ENCODE peak calls at places on chromosomes 7 and 10, in seven cellular contexts. One of them, this sample, is unnamed.

GRCh38 chr10:47378606-47379444 is 5.3 kb downstream of the ZNF488 start:
- DNase-seq in transverse colon: no peak
- DNase-seq in RWPE1: no peak
- DNase-seq in dorsolateral prefrontal cortex: no peak
- DNase-seq in astrocyte of the spinal cord: no peak
- DNase-seq in stomach: no peak
- DNase-seq in B cell: no peak
- DNase-seq in this sample: no peak

GRCh38 chr10:77446700-77447099 is 190.9 kb downstream of the KCNMA1 start:
- DNase-seq in stomach: no peak
- DNase-seq in astrocyte of the spinal cord: no peak
- DNase-seq in transverse colon: no peak
- DNase-seq in RWPE1: no peak
- DNase-seq in B cell: no peak
- DNase-seq in dorsolateral prefrontal cortex: no peak
- DNase-seq in this sample: no peak

GRCh38 chr7:66790219-66790618 is 49.7 kb downstream of the RABGEF1 start:
- DNase-seq in astrocyte of the spinal cord: no peak
- DNase-seq in dorsolateral prefrontal cortex: no peak
- DNase-seq in transverse colon: no peak
- DNase-seq in stomach: no peak
- DNase-seq in B cell: no peak
- DNase-seq in RWPE1: no peak
- DNase-seq in this sample: peak; percentile 15

GRCh38 chr10:114911052-114911697 is 26.8 kb upstream of the TRUB1 start:
- DNase-seq in astrocyte of the spinal cord: no peak
- DNase-seq in transverse colon: no peak
- DNase-seq in B cell: no peak
- DNase-seq in stomach: no peak
- DNase-seq in RWPE1: no peak
- DNase-seq in dorsolateral prefrontal cortex: no peak
- DNase-seq in this sample: no peak

GRCh38 chr10:4947039-4947634 is 16.1 kb upstream of the AKR1C1 start:
- DNase-seq in B cell: no peak
- DNase-seq in astrocyte of the spinal cord: peak; percentile 30
- DNase-seq in RWPE1: no peak
- DNase-seq in transverse colon: no peak
- DNase-seq in stomach: no peak
- DNase-seq in dorsolateral prefrontal cortex: no peak
- DNase-seq in this sample: peak; percentile 61

GRCh38 chr10:89163265-89163995 is 43.7 kb downstream of the CH25H start:
- DNase-seq in astrocyte of the spinal cord: no peak
- DNase-seq in stomach: peak; percentile 27
- DNase-seq in dorsolateral prefrontal cortex: peak; percentile 49
- DNase-seq in transverse colon: peak; percentile 41
- DNase-seq in RWPE1: peak; percentile 11
- DNase-seq in B cell: no peak
- DNase-seq in this sample: peak; percentile 77

GRCh38 chr7:76191783-76192240 is 9.9 kb upstream of the SRRM3 start:
- DNase-seq in stomach: no peak
- DNase-seq in transverse colon: no peak
- DNase-seq in RWPE1: peak; percentile 27
- DNase-seq in dorsolateral prefrontal cortex: no peak
- DNase-seq in B cell: no peak
- DNase-seq in astrocyte of the spinal cord: peak; percentile 22
- DNase-seq in this sample: peak; percentile 53

GRCh38 chr10:100826983-100827818 is 81.8 kb downstream of the PAX2 start:
- DNase-seq in transverse colon: peak; percentile 23
- DNase-seq in B cell: peak; percentile 81
- DNase-seq in dorsolateral prefrontal cortex: no peak
- DNase-seq in astrocyte of the spinal cord: no peak
- DNase-seq in RWPE1: peak; percentile 42
- DNase-seq in stomach: peak; percentile 35
- DNase-seq in this sample: no peak

GRCh38 chr10:79250259-79250658 is 97.0 kb upstream of the PPIF start:
- DNase-seq in RWPE1: no peak
- DNase-seq in stomach: peak; percentile 48
- DNase-seq in dorsolateral prefrontal cortex: no peak
- DNase-seq in transverse colon: peak; percentile 72
- DNase-seq in B cell: peak; percentile 76
- DNase-seq in astrocyte of the spinal cord: no peak
- DNase-seq in this sample: no peak

GRCh38 chr7:50807026-50807730 is 24.5 kb upstream of the GRB10 start:
- DNase-seq in dorsolateral prefrontal cortex: no peak
- DNase-seq in B cell: no peak
- DNase-seq in astrocyte of the spinal cord: peak; percentile 50
- DNase-seq in RWPE1: no peak
- DNase-seq in transverse colon: no peak
- DNase-seq in stomach: no peak
- DNase-seq in this sample: no peak

GRCh38 chr7:135859548-135859947 is 110.9 kb upstream of the FAM180A start:
- DNase-seq in transverse colon: no peak
- DNase-seq in dorsolateral prefrontal cortex: no peak
- DNase-seq in RWPE1: no peak
- DNase-seq in astrocyte of the spinal cord: peak; percentile 18
- DNase-seq in B cell: no peak
- DNase-seq in stomach: no peak
- DNase-seq in this sample: peak; percentile 30

GRCh38 chr7:112770051-112770450 is 20.1 kb downstream of the TMEM168 start:
- DNase-seq in dorsolateral prefrontal cortex: no peak
- DNase-seq in astrocyte of the spinal cord: no peak
- DNase-seq in B cell: no peak
- DNase-seq in stomach: no peak
- DNase-seq in transverse colon: no peak
- DNase-seq in RWPE1: peak; percentile 69
- DNase-seq in this sample: no peak

GRCh38 chr10:97821308-97822038 is 28.2 kb upstream of the GOLGA7B start:
- DNase-seq in transverse colon: no peak
- DNase-seq in dorsolateral prefrontal cortex: no peak
- DNase-seq in astrocyte of the spinal cord: no peak
- DNase-seq in stomach: no peak
- DNase-seq in B cell: no peak
- DNase-seq in RWPE1: no peak
- DNase-seq in this sample: no peak

GRCh38 chr10:49435225-49435624 is 39.3 kb upstream of the DRGX start:
- DNase-seq in transverse colon: no peak
- DNase-seq in astrocyte of the spinal cord: no peak
- DNase-seq in stomach: no peak
- DNase-seq in B cell: no peak
- DNase-seq in dorsolateral prefrontal cortex: no peak
- DNase-seq in RWPE1: no peak
- DNase-seq in this sample: no peak

GRCh38 chr7:110944966-110945644 is 145.8 kb upstream of the LRRN3 start:
- DNase-seq in dorsolateral prefrontal cortex: no peak
- DNase-seq in B cell: no peak
- DNase-seq in astrocyte of the spinal cord: no peak
- DNase-seq in RWPE1: no peak
- DNase-seq in stomach: no peak
- DNase-seq in transverse colon: no peak
- DNase-seq in this sample: no peak

DNA sequence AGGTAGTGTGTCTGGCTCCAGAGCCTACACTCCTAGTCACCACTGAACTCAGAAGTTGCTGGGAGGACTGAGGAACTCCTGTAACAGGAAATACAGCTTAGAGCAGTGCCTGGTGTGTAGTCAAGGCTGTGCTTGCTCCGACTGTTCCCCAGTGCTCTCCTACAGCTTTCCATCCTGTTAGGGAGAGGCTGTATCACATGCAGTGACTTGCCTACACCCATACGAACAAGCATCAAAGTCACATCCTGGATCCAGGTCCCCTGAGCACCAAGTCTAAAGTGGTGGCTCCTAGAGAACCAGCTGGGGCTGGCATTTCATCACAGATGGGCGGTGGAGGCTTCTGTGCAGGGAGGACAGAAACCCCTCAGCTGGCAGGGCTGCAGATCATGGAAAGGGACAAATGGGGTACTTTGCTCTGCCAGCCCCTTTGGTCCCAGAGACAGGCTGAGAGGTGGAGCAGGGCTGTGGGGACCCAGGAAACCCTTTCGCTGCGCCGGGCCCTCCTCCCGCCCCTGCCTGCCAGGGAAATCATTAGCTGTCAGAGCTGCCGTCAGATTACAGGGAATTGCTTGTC is 7.7 kb downstream of the ASB10 start:
- DNase-seq in astrocyte of the spinal cord: no peak
- DNase-seq in stomach: no peak
- DNase-seq in transverse colon: no peak
- DNase-seq in dorsolateral prefrontal cortex: peak; percentile 22
- DNase-seq in B cell: no peak
- DNase-seq in RWPE1: no peak
- DNase-seq in this sample: no peak
- TF ChIP-seq CTCF in astrocyte of the spinal cord: no peak
- TF ChIP-seq CTCF in stomach: no peak
- TF ChIP-seq CTCF in transverse colon: no peak
- TF ChIP-seq CTCF in dorsolateral prefrontal cortex: no peak
- TF ChIP-seq CTCF in B cell: no peak
- TF ChIP-seq CTCF in RWPE1: no peak
- TF ChIP-seq CTCF in this sample: no peak

DNA sequence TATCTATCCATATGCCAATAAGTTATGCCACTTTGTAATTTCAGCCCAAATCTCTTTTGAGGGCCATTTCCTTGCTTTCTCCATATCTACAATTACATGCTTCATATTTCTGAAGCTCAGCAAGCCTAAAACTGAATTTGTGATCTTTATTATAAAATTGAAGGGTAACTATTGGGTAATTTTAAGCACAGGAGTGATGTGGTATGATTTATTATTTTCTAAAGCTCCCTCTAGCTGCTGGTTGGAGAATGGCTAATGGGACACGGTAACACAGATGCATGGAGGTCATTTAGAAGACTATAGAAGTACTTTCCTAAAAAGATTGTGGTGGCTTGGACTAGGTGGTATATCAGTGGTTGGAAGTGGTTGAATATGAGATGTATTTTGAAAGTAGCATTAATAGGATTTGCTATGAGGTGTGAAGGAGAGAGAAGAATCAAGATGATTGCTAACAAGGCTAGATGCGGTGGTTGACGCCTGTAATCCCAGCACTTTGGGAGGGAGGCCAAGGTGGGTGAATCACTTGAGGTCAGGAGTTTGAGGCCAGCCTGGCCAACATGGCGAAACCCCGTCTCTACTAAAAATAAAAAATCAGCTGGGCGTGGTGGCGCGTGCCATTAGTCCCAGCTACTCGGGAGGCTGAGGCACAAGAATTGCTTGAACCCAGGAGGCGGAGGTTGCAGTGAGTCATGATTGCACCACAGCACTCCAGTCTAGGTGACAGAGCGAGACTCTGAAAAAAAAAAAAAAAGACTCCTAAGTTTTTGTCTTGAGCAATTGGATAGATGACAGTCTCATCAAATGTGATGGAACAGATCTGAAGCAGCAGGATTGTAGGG is 13.9 kb downstream of the KLHDC10 start:
- DNase-seq in B cell: no peak
- DNase-seq in RWPE1: peak; percentile 6
- DNase-seq in astrocyte of the spinal cord: no peak
- DNase-seq in dorsolateral prefrontal cortex: no peak
- DNase-seq in stomach: no peak
- DNase-seq in transverse colon: no peak
- DNase-seq in this sample: peak; percentile 78
- TF ChIP-seq CTCF in B cell: peak; percentile 65
- TF ChIP-seq CTCF in RWPE1: peak; percentile 43
- TF ChIP-seq CTCF in astrocyte of the spinal cord: peak; percentile 40
- TF ChIP-seq CTCF in dorsolateral prefrontal cortex: peak; percentile 16
- TF ChIP-seq CTCF in stomach: no peak
- TF ChIP-seq CTCF in transverse colon: peak; percentile 29
- TF ChIP-seq CTCF in this sample: peak; percentile 47

GRCh38 chr7:6640246-6640721 is 3.2 kb downstream of the ZNF316 start:
- DNase-seq in RWPE1: no peak
- DNase-seq in transverse colon: no peak
- DNase-seq in dorsolateral prefrontal cortex: no peak
- DNase-seq in stomach: no peak
- DNase-seq in astrocyte of the spinal cord: peak; percentile 17
- DNase-seq in B cell: no peak
- DNase-seq in this sample: peak; percentile 93

GRCh38 chr7:6639032-6639431 is 1.9 kb downstream of the ZNF316 start:
- DNase-seq in RWPE1: no peak
- DNase-seq in B cell: no peak
- DNase-seq in dorsolateral prefrontal cortex: no peak
- DNase-seq in stomach: no peak
- DNase-seq in transverse colon: no peak
- DNase-seq in astrocyte of the spinal cord: no peak
- DNase-seq in this sample: no peak

GRCh38 chr7:6639627-6640026 is 2.5 kb downstream of the ZNF316 start:
- DNase-seq in RWPE1: no peak
- DNase-seq in transverse colon: no peak
- DNase-seq in astrocyte of the spinal cord: no peak
- DNase-seq in stomach: no peak
- DNase-seq in dorsolateral prefrontal cortex: no peak
- DNase-seq in B cell: no peak
- DNase-seq in this sample: no peak

GRCh38 chr7:6636741-6637543 is at the start of gene ZNF316:
- DNase-seq in astrocyte of the spinal cord: no peak
- DNase-seq in B cell: peak; percentile 98
- DNase-seq in stomach: peak; percentile 69
- DNase-seq in dorsolateral prefrontal cortex: peak; percentile 86
- DNase-seq in transverse colon: peak; percentile 64
- DNase-seq in RWPE1: peak; percentile 76
- DNase-seq in this sample: peak; percentile 22

DNA sequence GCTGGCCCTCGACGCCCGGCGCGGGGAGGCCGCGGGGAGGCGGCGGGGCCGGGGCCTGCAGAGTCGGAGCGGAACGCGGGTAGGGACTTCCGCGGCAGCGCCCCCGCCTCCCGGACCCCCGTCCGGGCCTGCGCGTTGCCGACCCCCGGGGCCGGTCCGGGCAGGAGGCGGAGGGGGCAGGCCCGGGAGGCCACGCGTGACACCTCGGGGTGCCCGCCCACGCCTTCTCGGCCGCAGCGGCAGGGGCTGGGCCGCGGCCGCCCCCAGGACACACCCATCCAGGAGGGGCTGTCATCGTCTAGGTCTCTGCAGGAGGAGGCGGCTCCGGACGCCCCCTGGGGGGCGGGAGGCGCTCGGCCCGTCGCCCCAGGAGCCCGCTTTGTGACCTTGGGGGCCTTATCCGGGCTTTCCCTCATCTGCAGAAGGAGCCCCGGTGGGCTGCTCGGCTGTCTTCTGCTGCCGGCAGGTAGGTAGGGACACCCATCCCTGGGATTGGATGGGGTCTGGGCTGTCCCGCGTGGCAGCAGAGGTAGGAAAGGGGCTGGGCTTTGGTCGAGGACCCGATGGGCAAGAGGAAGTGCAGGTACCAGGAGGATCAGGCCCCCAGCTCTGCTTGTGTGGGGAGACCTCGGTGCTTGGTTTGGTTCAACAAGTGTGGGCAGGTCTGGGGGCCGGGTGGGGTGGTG is 569 bp downstream of the ZNF316 start:
- DNase-seq in RWPE1: peak; percentile 57
- DNase-seq in dorsolateral prefrontal cortex: peak; percentile 47
- DNase-seq in B cell: peak; percentile 98
- DNase-seq in stomach: no peak
- DNase-seq in astrocyte of the spinal cord: peak; percentile 7
- DNase-seq in transverse colon: peak; percentile 41
- DNase-seq in this sample: peak; percentile 21
- TF ChIP-seq CTCF in RWPE1: peak; percentile 40
- TF ChIP-seq CTCF in dorsolateral prefrontal cortex: no peak
- TF ChIP-seq CTCF in B cell: peak; percentile 69
- TF ChIP-seq CTCF in stomach: no peak
- TF ChIP-seq CTCF in astrocyte of the spinal cord: peak; percentile 26
- TF ChIP-seq CTCF in transverse colon: no peak
- TF ChIP-seq CTCF in this sample: no peak

GRCh38 chr7:1053002-1053411 is 8.7 kb downstream of the GPR146 start:
- DNase-seq in transverse colon: no peak
- DNase-seq in stomach: no peak
- DNase-seq in RWPE1: no peak
- DNase-seq in astrocyte of the spinal cord: no peak
- DNase-seq in B cell: no peak
- DNase-seq in dorsolateral prefrontal cortex: no peak
- DNase-seq in this sample: no peak
- TF ChIP-seq CTCF in transverse colon: no peak
- TF ChIP-seq CTCF in stomach: no peak
- TF ChIP-seq CTCF in RWPE1: no peak
- TF ChIP-seq CTCF in astrocyte of the spinal cord: no peak
- TF ChIP-seq CTCF in B cell: no peak
- TF ChIP-seq CTCF in dorsolateral prefrontal cortex: no peak
- TF ChIP-seq CTCF in this sample: no peak

GRCh38 chr10:120573355-120573754 is 116.3 kb downstream of the PLPP4 start:
- DNase-seq in dorsolateral prefrontal cortex: no peak
- DNase-seq in B cell: no peak
- DNase-seq in transverse colon: no peak
- DNase-seq in RWPE1: no peak
- DNase-seq in stomach: no peak
- DNase-seq in astrocyte of the spinal cord: no peak
- DNase-seq in this sample: no peak
- TF ChIP-seq CTCF in dorsolateral prefrontal cortex: no peak
- TF ChIP-seq CTCF in B cell: no peak
- TF ChIP-seq CTCF in transverse colon: no peak
- TF ChIP-seq CTCF in RWPE1: no peak
- TF ChIP-seq CTCF in stomach: no peak
- TF ChIP-seq CTCF in astrocyte of the spinal cord: no peak
- TF ChIP-seq CTCF in this sample: no peak

This sample was measured in fibroblast of mammary gland.